ENCODE peak calls at places on chromosomes 5 and 9, in ten cellular contexts. One of them, this sample, is unnamed. For H3K4me1, the result is how much of the 10 kb centered on the place peaks cover.

GRCh38 chr5:130549884-130550552 is 615.0 kb downstream of the HINT1 start:
- DNase-seq in neural progenitor cell: no peak
- DNase-seq in aorta: no peak
- DNase-seq in heart left ventricle: no peak
- DNase-seq in cardiac muscle cell: peak
- DNase-seq in uterus: no peak
- DNase-seq in small intestine: no peak
- DNase-seq in mesendoderm: no peak
- DNase-seq in adrenal gland: peak
- DNase-seq in CD8-positive, alpha-beta memory T cell: no peak
- DNase-seq in this sample: no peak

GRCh38 chr9:125784286-125785049 is 37.3 kb downstream of the PBX3 start:
- DNase-seq in neural progenitor cell: no peak
- DNase-seq in aorta: no peak
- DNase-seq in heart left ventricle: no peak
- DNase-seq in cardiac muscle cell: no peak
- DNase-seq in uterus: no peak
- DNase-seq in small intestine: no peak
- DNase-seq in mesendoderm: no peak
- DNase-seq in adrenal gland: no peak
- DNase-seq in CD8-positive, alpha-beta memory T cell: no peak
- DNase-seq in this sample: no peak

GRCh38 chr5:135481387-135481786 is 29.2 kb upstream of the TIFAB start:
- DNase-seq in neural progenitor cell: no peak
- DNase-seq in aorta: peak
- DNase-seq in heart left ventricle: no peak
- DNase-seq in cardiac muscle cell: no peak
- DNase-seq in uterus: no peak
- DNase-seq in small intestine: no peak
- DNase-seq in mesendoderm: no peak
- DNase-seq in adrenal gland: no peak
- DNase-seq in CD8-positive, alpha-beta memory T cell: no peak
- DNase-seq in this sample: no peak

GRCh38 chr9:71608825-71609452 is 159.4 kb downstream of the CEMIP2 start:
- DNase-seq in neural progenitor cell: peak
- DNase-seq in aorta: no peak
- DNase-seq in heart left ventricle: no peak
- DNase-seq in cardiac muscle cell: peak
- DNase-seq in uterus: no peak
- DNase-seq in small intestine: no peak
- DNase-seq in mesendoderm: peak
- DNase-seq in adrenal gland: no peak
- DNase-seq in CD8-positive, alpha-beta memory T cell: no peak
- DNase-seq in this sample: no peak

GRCh38 chr5:121967187-121967586 is 5.4 kb downstream of the SRFBP1 start:
- DNase-seq in neural progenitor cell: no peak
- DNase-seq in aorta: no peak
- DNase-seq in heart left ventricle: no peak
- DNase-seq in cardiac muscle cell: peak
- DNase-seq in uterus: no peak
- DNase-seq in small intestine: no peak
- DNase-seq in mesendoderm: no peak
- DNase-seq in adrenal gland: no peak
- DNase-seq in CD8-positive, alpha-beta memory T cell: no peak
- DNase-seq in this sample: no peak

GRCh38 chr5:144040615-144041394 is 129.7 kb downstream of the YIPF5 start:
- DNase-seq in neural progenitor cell: no peak
- DNase-seq in aorta: no peak
- DNase-seq in heart left ventricle: no peak
- DNase-seq in cardiac muscle cell: peak
- DNase-seq in uterus: no peak
- DNase-seq in small intestine: no peak
- DNase-seq in mesendoderm: peak
- DNase-seq in adrenal gland: no peak
- DNase-seq in CD8-positive, alpha-beta memory T cell: no peak
- DNase-seq in this sample: no peak

GRCh38 chr9:114880276-114880891 is 50.0 kb downstream of the TNFSF8 start:
- DNase-seq in neural progenitor cell: no peak
- DNase-seq in aorta: no peak
- DNase-seq in heart left ventricle: no peak
- DNase-seq in cardiac muscle cell: peak
- DNase-seq in uterus: no peak
- DNase-seq in small intestine: no peak
- DNase-seq in mesendoderm: no peak
- DNase-seq in adrenal gland: no peak
- DNase-seq in CD8-positive, alpha-beta memory T cell: no peak
- DNase-seq in this sample: no peak

GRCh38 chr5:52956915-52957747 is 32.0 kb upstream of the ITGA2 start:
- DNase-seq in neural progenitor cell: no peak
- DNase-seq in aorta: no peak
- DNase-seq in heart left ventricle: no peak
- DNase-seq in cardiac muscle cell: peak
- DNase-seq in uterus: no peak
- DNase-seq in small intestine: peak
- DNase-seq in mesendoderm: no peak
- DNase-seq in adrenal gland: no peak
- DNase-seq in CD8-positive, alpha-beta memory T cell: no peak
- DNase-seq in this sample: no peak

GRCh38 chr5:73625905-73626811 is at the start of gene ARHGEF28:
- DNase-seq in neural progenitor cell: peak
- DNase-seq in aorta: peak
- DNase-seq in heart left ventricle: peak
- DNase-seq in cardiac muscle cell: peak
- DNase-seq in uterus: peak
- DNase-seq in small intestine: peak
- DNase-seq in mesendoderm: peak
- DNase-seq in adrenal gland: peak
- DNase-seq in CD8-positive, alpha-beta memory T cell: peak
- DNase-seq in this sample: no peak

GRCh38 chr9:116647515-116647809 is 39.6 kb upstream of the TRIM32 start:
- DNase-seq in neural progenitor cell: no peak
- DNase-seq in aorta: no peak
- DNase-seq in heart left ventricle: no peak
- DNase-seq in cardiac muscle cell: no peak
- DNase-seq in uterus: no peak
- DNase-seq in small intestine: no peak
- DNase-seq in mesendoderm: no peak
- DNase-seq in adrenal gland: peak
- DNase-seq in CD8-positive, alpha-beta memory T cell: no peak
- DNase-seq in this sample: no peak

GRCh38 chr9:116646661-116647514 is 40.2 kb upstream of the TRIM32 start:
- DNase-seq in neural progenitor cell: peak
- DNase-seq in aorta: no peak
- DNase-seq in heart left ventricle: no peak
- DNase-seq in cardiac muscle cell: peak
- DNase-seq in uterus: no peak
- DNase-seq in small intestine: peak
- DNase-seq in mesendoderm: peak
- DNase-seq in adrenal gland: no peak
- DNase-seq in CD8-positive, alpha-beta memory T cell: no peak
- DNase-seq in this sample: no peak

GRCh38 chr9:116644099-116644688 is 42.9 kb upstream of the TRIM32 start:
- DNase-seq in neural progenitor cell: no peak
- DNase-seq in aorta: no peak
- DNase-seq in heart left ventricle: no peak
- DNase-seq in cardiac muscle cell: peak
- DNase-seq in uterus: no peak
- DNase-seq in small intestine: no peak
- DNase-seq in mesendoderm: no peak
- DNase-seq in adrenal gland: no peak
- DNase-seq in CD8-positive, alpha-beta memory T cell: no peak
- DNase-seq in this sample: no peak

GRCh38 chr9:116641292-116642059 is 45.6 kb upstream of the TRIM32 start:
- DNase-seq in neural progenitor cell: no peak
- DNase-seq in aorta: no peak
- DNase-seq in heart left ventricle: no peak
- DNase-seq in cardiac muscle cell: no peak
- DNase-seq in uterus: no peak
- DNase-seq in small intestine: no peak
- DNase-seq in mesendoderm: no peak
- DNase-seq in adrenal gland: no peak
- DNase-seq in CD8-positive, alpha-beta memory T cell: no peak
- DNase-seq in this sample: no peak

DNA sequence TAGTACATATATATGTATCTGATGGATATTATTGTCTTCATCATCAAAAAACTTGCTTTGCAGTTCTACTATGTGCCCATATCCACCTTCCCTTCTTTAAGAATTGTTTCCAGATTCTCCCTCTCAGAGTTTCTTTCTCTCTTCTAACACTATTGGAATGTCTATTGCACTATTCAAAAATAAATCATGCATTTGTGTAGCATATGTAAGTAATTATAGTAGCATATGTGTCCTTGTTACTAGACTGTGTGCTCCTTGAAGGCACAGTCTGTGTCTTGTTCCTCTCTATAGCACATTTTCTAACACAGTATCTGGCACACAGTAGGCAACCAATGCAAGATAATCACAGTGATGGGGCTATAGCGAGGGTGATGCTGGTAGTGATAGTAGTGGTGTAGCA is 43.4 kb upstream of the TRIM32 start:
- DNase-seq in neural progenitor cell: no peak
- DNase-seq in aorta: no peak
- DNase-seq in heart left ventricle: no peak
- DNase-seq in cardiac muscle cell: no peak
- DNase-seq in uterus: no peak
- DNase-seq in small intestine: no peak
- DNase-seq in mesendoderm: no peak
- DNase-seq in adrenal gland: no peak
- DNase-seq in CD8-positive, alpha-beta memory T cell: no peak
- DNase-seq in this sample: no peak
- H3K4me1 ChIP-seq in neural progenitor cell: under half
- H3K4me1 ChIP-seq in aorta: under half
- H3K4me1 ChIP-seq in heart left ventricle: under half
- H3K4me1 ChIP-seq in cardiac muscle cell: under half
- H3K4me1 ChIP-seq in uterus: under half
- H3K4me1 ChIP-seq in small intestine: under half
- H3K4me1 ChIP-seq in mesendoderm: under half
- H3K4me1 ChIP-seq in adrenal gland: under half
- H3K4me1 ChIP-seq in CD8-positive, alpha-beta memory T cell: under half
- H3K4me1 ChIP-seq in this sample: under half

DNA sequence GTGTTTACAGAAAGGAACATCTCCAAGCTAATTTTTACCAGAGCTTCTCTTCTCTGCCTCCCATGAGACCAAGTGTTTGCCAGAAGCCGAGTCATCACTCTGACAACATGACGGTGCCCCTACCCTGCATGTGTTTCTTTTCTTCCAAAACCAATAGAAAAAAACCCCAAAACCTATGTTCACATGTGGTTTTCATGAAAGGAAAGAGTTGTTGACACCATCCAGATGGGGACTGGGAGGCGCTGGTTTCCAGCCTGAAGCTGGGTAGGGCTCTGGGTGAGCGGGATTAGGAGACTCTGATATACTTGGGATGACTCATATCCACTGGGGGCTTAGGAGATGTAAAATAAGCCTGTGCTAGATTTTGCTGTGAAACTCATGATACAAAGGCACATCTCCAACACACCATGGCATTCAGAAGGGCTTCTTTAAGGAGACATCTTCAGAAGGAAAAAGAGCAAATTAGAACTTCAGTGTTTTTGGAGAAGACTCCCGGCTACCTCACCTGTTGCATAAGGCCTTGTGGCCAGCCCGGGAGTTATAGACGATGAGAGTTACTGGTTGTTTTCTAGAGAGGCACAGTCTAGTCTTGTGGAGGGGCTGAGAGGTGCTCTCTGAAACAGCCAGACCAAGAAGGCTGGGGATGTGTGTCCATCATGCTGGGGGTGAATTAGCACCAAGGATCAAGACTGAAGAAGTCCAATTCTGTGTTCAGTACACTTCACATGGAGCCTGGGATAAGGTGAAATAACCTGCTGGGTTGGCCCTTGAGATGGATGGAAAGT is 108.9 kb upstream of the LHFPL2 start:
- DNase-seq in neural progenitor cell: no peak
- DNase-seq in aorta: no peak
- DNase-seq in heart left ventricle: no peak
- DNase-seq in cardiac muscle cell: peak
- DNase-seq in uterus: no peak
- DNase-seq in small intestine: no peak
- DNase-seq in mesendoderm: no peak
- DNase-seq in adrenal gland: no peak
- DNase-seq in CD8-positive, alpha-beta memory T cell: no peak
- DNase-seq in this sample: no peak
- H3K4me3 ChIP-seq in neural progenitor cell: no peak
- H3K4me3 ChIP-seq in aorta: no peak
- H3K4me3 ChIP-seq in heart left ventricle: no peak
- H3K4me3 ChIP-seq in cardiac muscle cell: no peak
- H3K4me3 ChIP-seq in uterus: no peak
- H3K4me3 ChIP-seq in small intestine: no peak
- H3K4me3 ChIP-seq in mesendoderm: no peak
- H3K4me3 ChIP-seq in adrenal gland: no peak
- H3K4me3 ChIP-seq in CD8-positive, alpha-beta memory T cell: no peak
- H3K4me3 ChIP-seq in this sample: no peak

DNA sequence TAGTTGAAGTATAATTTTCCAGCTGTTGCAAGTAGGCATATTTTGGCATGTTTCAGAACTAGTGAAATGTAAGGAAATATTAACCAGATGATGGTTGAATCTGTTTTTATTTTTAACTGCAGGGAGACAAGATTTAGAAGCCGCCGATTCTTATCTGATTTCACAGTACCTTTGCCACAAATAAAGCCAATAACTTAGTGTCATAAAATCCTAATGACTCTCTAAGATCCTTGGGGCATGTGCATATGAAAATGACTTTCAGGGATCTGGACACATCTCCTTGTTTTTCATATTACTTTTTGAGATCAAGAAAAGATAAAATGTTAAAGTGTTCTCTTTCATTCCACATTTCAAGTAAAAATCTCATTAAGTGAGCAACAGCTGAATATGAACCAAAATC is 125.8 kb upstream of the CNTLN start:
- DNase-seq in neural progenitor cell: no peak
- DNase-seq in aorta: no peak
- DNase-seq in heart left ventricle: no peak
- DNase-seq in cardiac muscle cell: no peak
- DNase-seq in uterus: no peak
- DNase-seq in small intestine: no peak
- DNase-seq in mesendoderm: no peak
- DNase-seq in adrenal gland: no peak
- DNase-seq in CD8-positive, alpha-beta memory T cell: no peak
- DNase-seq in this sample: no peak
- H3K4me1 ChIP-seq in neural progenitor cell: under half
- H3K4me1 ChIP-seq in aorta: under half
- H3K4me1 ChIP-seq in heart left ventricle: under half
- H3K4me1 ChIP-seq in cardiac muscle cell: under half
- H3K4me1 ChIP-seq in uterus: under half
- H3K4me1 ChIP-seq in small intestine: under half
- H3K4me1 ChIP-seq in mesendoderm: under half
- H3K4me1 ChIP-seq in adrenal gland: under half
- H3K4me1 ChIP-seq in CD8-positive, alpha-beta memory T cell: under half
- H3K4me1 ChIP-seq in this sample: under half

DNA sequence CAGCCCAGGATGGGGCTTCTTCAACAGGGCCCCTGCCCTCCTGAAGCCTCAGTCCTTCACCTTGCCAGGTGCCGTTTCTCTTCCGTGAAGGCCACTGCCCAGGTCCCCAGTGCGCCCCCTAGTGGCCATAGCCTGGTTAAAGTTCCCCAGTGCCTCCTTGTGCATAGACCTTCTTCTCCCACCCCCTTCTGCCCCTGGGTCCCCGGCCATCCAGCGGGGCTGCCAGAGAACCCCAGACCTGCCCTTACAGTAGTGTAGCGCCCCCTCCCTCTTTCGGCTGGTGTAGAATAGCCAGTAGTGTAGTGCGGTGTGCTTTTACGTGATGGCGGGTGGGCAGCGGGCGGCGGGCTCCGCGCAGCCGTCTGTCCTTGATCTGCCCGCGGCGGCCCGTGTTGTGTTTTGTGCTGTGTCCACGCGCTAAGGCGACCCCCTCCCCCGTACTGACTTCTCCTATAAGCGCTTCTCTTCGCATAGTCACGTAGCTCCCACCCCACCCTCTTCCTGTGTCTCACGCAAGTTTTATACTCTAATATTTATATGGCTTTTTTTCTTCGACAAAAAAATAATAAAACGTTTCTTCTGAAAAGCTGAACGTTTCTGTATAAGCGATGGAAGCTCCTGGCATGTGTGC is 23.6 kb downstream of the PCDHGC5 start:
- DNase-seq in neural progenitor cell: peak
- DNase-seq in aorta: peak
- DNase-seq in heart left ventricle: peak
- DNase-seq in cardiac muscle cell: peak
- DNase-seq in uterus: peak
- DNase-seq in small intestine: peak
- DNase-seq in mesendoderm: peak
- DNase-seq in adrenal gland: peak
- DNase-seq in CD8-positive, alpha-beta memory T cell: peak
- DNase-seq in this sample: no peak
- H3K4me3 ChIP-seq in neural progenitor cell: peak
- H3K4me3 ChIP-seq in aorta: peak
- H3K4me3 ChIP-seq in heart left ventricle: peak
- H3K4me3 ChIP-seq in cardiac muscle cell: peak
- H3K4me3 ChIP-seq in uterus: peak
- H3K4me3 ChIP-seq in small intestine: no peak
- H3K4me3 ChIP-seq in mesendoderm: peak
- H3K4me3 ChIP-seq in adrenal gland: peak
- H3K4me3 ChIP-seq in CD8-positive, alpha-beta memory T cell: peak
- H3K4me3 ChIP-seq in this sample: peak

This sample was measured in esophagus squamous epithelium.